ENCODE peak calls at places on chromosome 12, in five cellular contexts. A is CD4-positive, alpha-beta memory T cell; H is left lung; G is tibial artery; M is fibroblast of lung. J is an unnamed sample. For H3K27me3, the result is how much of the 10 kb centered on the place peaks cover.

GRCh38 chr12:129614221-129614885 is 289.5 kb downstream of the TMEM132D start:
- DNase-seq in A (no peak), H (no peak), G (no peak), M (no peak), J (no peak)

GRCh38 chr12:68259318-68259940 is 6.0 kb upstream of the IL22 start:
- DNase-seq in A (no peak), H (no peak), G (no peak), M (peak), J (no peak)

GRCh38 chr12:83823386-83824045 is 1089.1 kb downstream of the SLC6A15 start:
- DNase-seq in A (peak), H (peak), G (no peak), M (peak), J (no peak)

GRCh38 chr12:66572845-66573244 is 106.0 kb downstream of the GRIP1 start:
- DNase-seq in A (no peak), H (no peak), G (no peak), M (no peak), J (no peak)

GRCh38 chr12:7781274-7781673 is 7.9 kb upstream of the NANOG start:
- DNase-seq in A (no peak), H (no peak), G (no peak), M (no peak), J (no peak)

GRCh38 chr12:65881348-65881961 is 57.2 kb downstream of the HMGA2 start:
- DNase-seq in A (no peak), H (peak), G (peak), M (peak), J (no peak)

GRCh38 chr12:6963016-6963731 is 7.3 kb downstream of the PHB2 start:
- DNase-seq in A (no peak), H (peak), G (peak), M (no peak), J (no peak)

GRCh38 chr12:8647968-8648367 is 14.7 kb downstream of the MFAP5 start:
- DNase-seq in A (no peak), H (no peak), G (no peak), M (no peak), J (no peak)

GRCh38 chr12:123938679-123939480 is 33.8 kb downstream of the CCDC92 start:
- DNase-seq in A (no peak), H (no peak), G (no peak), M (no peak), J (no peak)

GRCh38 chr12:101671157-101671791 is 26.2 kb upstream of the CHPT1 start:
- DNase-seq in A (peak), H (no peak), G (peak), M (no peak), J (no peak)
- H3K4me3 ChIP-seq in A (no peak), H (no peak), G (no peak), M (no peak), J (no peak)

GRCh38 chr12:64828713-64829112 is 4.3 kb downstream of the TBC1D30 start:
- DNase-seq in A (no peak), H (no peak), G (no peak), M (no peak), J (no peak)

GRCh38 chr12:64835926-64836325 is 11.5 kb downstream of the TBC1D30 start:
- DNase-seq in A (no peak), H (no peak), G (no peak), M (no peak), J (no peak)

GRCh38 chr12:64837427-64837826 is 13.0 kb downstream of the TBC1D30 start:
- DNase-seq in A (no peak), H (no peak), G (no peak), M (no peak), J (no peak)

GRCh38 chr12:64836856-64837255 is 12.4 kb downstream of the TBC1D30 start:
- DNase-seq in A (no peak), H (no peak), G (no peak), M (no peak), J (no peak)

GRCh38 chr12:64833928-64834327 is 9.5 kb downstream of the TBC1D30 start:
- DNase-seq in A (no peak), H (no peak), G (no peak), M (no peak), J (no peak)
- H3K27me3 ChIP-seq in A (under half), H (under half), G (under half), M (under half), J (under half)

DNA sequence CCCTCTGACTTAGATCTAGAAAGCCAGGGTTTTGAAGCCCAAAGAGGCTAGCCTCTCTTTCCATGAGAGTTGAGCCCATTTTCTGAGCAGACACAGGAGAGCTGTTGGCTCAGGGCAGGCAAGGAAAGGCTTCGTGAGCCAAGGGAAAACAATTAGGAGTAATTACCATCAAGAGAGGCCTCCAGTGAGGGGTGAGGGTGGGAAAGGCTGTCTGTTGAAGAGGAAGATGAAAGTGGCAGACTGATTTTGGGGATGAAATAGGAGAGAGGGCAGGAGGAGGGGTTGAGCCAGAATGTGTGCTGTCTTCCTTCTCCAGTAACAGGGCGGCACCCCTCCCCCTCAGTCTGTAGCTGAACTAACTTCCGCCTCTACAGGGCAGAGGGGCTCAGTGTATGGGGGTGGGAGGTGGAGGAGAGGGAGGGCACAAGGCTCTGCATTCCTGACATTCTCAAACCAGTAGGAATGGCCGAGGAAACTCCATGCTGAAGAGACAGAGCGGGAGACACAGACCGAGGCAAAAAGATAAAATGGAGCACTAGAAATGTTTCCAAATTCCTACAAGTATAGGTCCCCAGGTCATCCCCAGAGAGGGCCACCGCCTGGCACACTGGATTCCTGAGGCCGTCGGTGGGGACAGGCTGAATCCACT is 33.1 kb upstream of the COL2A1 start:
- DNase-seq in A (no peak), H (no peak), G (no peak), M (peak), J (no peak)
- H3K4me3 ChIP-seq in A (no peak), H (no peak), G (no peak), M (no peak), J (no peak)

DNA sequence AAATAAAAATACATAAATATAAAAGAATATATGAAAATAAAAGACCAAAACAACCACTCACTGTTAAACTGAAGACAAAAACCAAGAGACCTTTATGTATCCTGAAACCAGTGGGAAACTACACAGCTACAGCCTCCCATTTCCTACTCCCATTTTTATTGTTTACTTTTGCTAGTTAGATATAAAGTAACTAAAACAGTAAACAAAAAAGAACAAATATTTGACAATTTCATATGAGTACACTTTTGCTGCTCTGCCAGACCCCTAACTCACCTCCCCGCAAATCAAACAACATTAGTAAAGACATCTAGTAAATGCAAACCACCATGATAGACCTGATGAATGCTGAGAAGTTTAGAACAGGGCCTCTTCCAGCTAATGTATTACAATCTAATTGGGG is 97.1 kb downstream of the BCL2L14 start:
- DNase-seq in A (no peak), H (no peak), G (no peak), M (no peak), J (no peak)
- H3K27me3 ChIP-seq in A (under half), H (under half), G (under half), M (under half), J (under half)

GRCh38 chr12:95385246-95385645 is 88.7 kb upstream of the METAP2 start:
- DNase-seq in A (no peak), H (no peak), G (no peak), M (peak), J (no peak)
- H3K4me3 ChIP-seq in A (no peak), H (no peak), G (peak), M (peak), J (peak)

J was measured in dorsolateral prefrontal cortex.